ENCODE peak calls at places on chromosomes 16 and 17, in seven cellular contexts. T is HCT116, G is SK-N-SH, K is GM12878, W is H1, N is HepG2, C is K562. L is an unnamed sample.

GRCh38 chr17:77617516-77617915 is 341.0 kb upstream of the TNRC6C start:
- DNase-seq in T (no peak), G (no peak), K (no peak), W (no peak), N (no peak), C (no peak), L (no peak)

GRCh38 chr16:49269231-49269630 is 12.4 kb downstream of the CBLN1 start:
- DNase-seq in T (no peak), G (no peak), K (no peak), W (no peak), N (no peak), C (no peak), L (no peak)

GRCh38 chr17:57011482-57012015 is 33.6 kb downstream of the SCPEP1 start:
- DNase-seq in T (no peak), G (no peak), K (no peak), W (no peak), N (no peak), C (no peak), L (no peak)

GRCh38 chr17:72806011-72806410 is 286.5 kb downstream of the SLC39A11 start:
- DNase-seq in T (no peak), G (no peak), K (no peak), W (no peak), N (no peak), C (no peak), L (no peak)

GRCh38 chr17:76079577-76080206 is 710 bp downstream of the ZACN start:
- DNase-seq in T (no peak), G (peak), K (no peak), W (no peak), N (no peak), C (no peak), L (peak)

GRCh38 chr16:27302126-27302525 is 11.6 kb upstream of the IL4R start:
- DNase-seq in T (no peak), G (no peak), K (no peak), W (no peak), N (no peak), C (no peak), L (no peak)

GRCh38 chr16:64132190-64132589 is 989.7 kb downstream of the CDH11 start:
- DNase-seq in T (no peak), G (no peak), K (no peak), W (no peak), N (no peak), C (no peak), L (no peak)

GRCh38 chr17:58002973-58003372 is 4.1 kb downstream of the SRSF1 start:
- DNase-seq in T (no peak), G (no peak), K (no peak), W (no peak), N (no peak), C (no peak), L (no peak)

GRCh38 chr17:68320311-68320865 is 29.1 kb downstream of the ARSG start:
- DNase-seq in T (no peak), G (no peak), K (no peak), W (no peak), N (no peak), C (no peak), L (no peak)

GRCh38 chr16:89033304-89033703 is 56.3 kb upstream of the CBFA2T3 start:
- DNase-seq in T (no peak), G (no peak), K (no peak), W (no peak), N (no peak), C (no peak), L (no peak)

GRCh38 chr17:50833396-50834125 is 1.8 kb upstream of the WFIKKN2 start:
- DNase-seq in T (no peak), G (peak), K (no peak), W (no peak), N (no peak), C (no peak), L (no peak)

GRCh38 chr17:78268960-78269892 is 37.8 kb downstream of the TMEM235 start:
- DNase-seq in T (no peak), G (peak), K (no peak), W (no peak), N (no peak), C (no peak), L (no peak)

GRCh38 chr17:68456529-68457167 is 648 bp downstream of the WIPI1 start:
- DNase-seq in T (peak), G (peak), K (no peak), W (peak), N (peak), C (no peak), L (peak)

GRCh38 chr16:71900336-71900735 is 5.0 kb downstream of the IST1 start:
- DNase-seq in T (no peak), G (no peak), K (no peak), W (no peak), N (no peak), C (peak), L (no peak)

GRCh38 chr17:28493467-28493866 is 12.7 kb upstream of the FOXN1 start:
- DNase-seq in T (no peak), G (no peak), K (no peak), W (no peak), N (no peak), C (no peak), L (no peak)

GRCh38 chr16:12613131-12613991 is 190.3 kb downstream of the CPPED1 start:
- DNase-seq in T (peak), G (no peak), K (peak), W (peak), N (peak), C (peak), L (no peak)

GRCh38 chr17:17763734-17764133 is 73.1 kb downstream of the SREBF1 start:
- DNase-seq in T (no peak), G (no peak), K (no peak), W (no peak), N (no peak), C (no peak), L (no peak)

GRCh38 chr17:21363776-21364642 is 12.1 kb upstream of the KCNJ12 start:
- DNase-seq in T (no peak), G (no peak), K (no peak), W (no peak), N (no peak), C (no peak), L (no peak)
- TF ChIP-seq JUND in T (no peak), G (no peak), K (no peak), W (no peak), N (no peak), C (no peak), L (no peak)

GRCh38 chr16:31352344-31353115 is 2.4 kb upstream of the ITGAX start:
- DNase-seq in T (no peak), G (no peak), K (no peak), W (no peak), N (no peak), C (no peak), L (no peak)

GRCh38 chr16:31351937-31352315 is 3.0 kb upstream of the ITGAX start:
- DNase-seq in T (no peak), G (no peak), K (no peak), W (no peak), N (no peak), C (no peak), L (no peak)

GRCh38 chr16:31351246-31351936 is 3.6 kb upstream of the ITGAX start:
- DNase-seq in T (no peak), G (no peak), K (no peak), W (no peak), N (no peak), C (no peak), L (no peak)

GRCh38 chr16:31348578-31348977 is 6.4 kb upstream of the ITGAX start:
- DNase-seq in T (no peak), G (no peak), K (no peak), W (no peak), N (no peak), C (no peak), L (no peak)

GRCh38 chr16:31350275-31351005 is 4.5 kb upstream of the ITGAX start:
- DNase-seq in T (no peak), G (no peak), K (no peak), W (no peak), N (no peak), C (no peak), L (no peak)
- TF ChIP-seq JUND in T (no peak), G (no peak), K (no peak), W (no peak), N (no peak), C (no peak), L (no peak)

GRCh38 chr16:68754117-68754792 is 17.2 kb downstream of the CDH1 start:
- DNase-seq in T (no peak), G (no peak), K (no peak), W (no peak), N (no peak), C (no peak), L (no peak)

GRCh38 chr16:68749424-68749823 is 12.3 kb downstream of the CDH1 start:
- DNase-seq in T (no peak), G (no peak), K (no peak), W (no peak), N (peak), C (no peak), L (no peak)

GRCh38 chr16:68752602-68753001 is 15.5 kb downstream of the CDH1 start:
- DNase-seq in T (no peak), G (no peak), K (no peak), W (no peak), N (peak), C (peak), L (no peak)

GRCh38 chr16:68750243-68750642 is 13.2 kb downstream of the CDH1 start:
- DNase-seq in T (no peak), G (no peak), K (no peak), W (no peak), N (no peak), C (no peak), L (no peak)

GRCh38 chr16:68751160-68751559 is 14.1 kb downstream of the CDH1 start:
- DNase-seq in T (no peak), G (no peak), K (no peak), W (no peak), N (no peak), C (no peak), L (no peak)
- TF ChIP-seq JUND in T (no peak), G (no peak), K (no peak), W (no peak), N (no peak), C (no peak), L (no peak)

DNA sequence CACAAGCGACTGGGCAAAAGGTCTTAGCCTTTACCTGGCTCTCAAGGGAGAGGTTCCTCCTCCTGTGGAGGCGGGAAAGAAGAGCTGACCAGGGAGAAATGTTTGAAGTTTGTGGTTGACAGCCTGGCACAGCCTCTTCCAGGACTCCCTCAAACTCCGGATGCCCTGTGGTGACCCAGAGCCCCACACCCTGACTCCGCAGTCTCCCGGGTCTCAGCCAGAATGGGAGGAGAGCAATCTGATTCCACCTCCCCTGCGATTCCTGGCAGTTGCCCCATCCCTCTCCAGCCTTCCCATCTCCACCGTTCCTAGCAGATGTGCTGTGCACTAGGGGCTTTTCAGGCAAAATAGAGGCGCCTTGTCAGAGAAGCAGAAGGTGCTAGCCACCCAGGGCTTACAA is 5.5 kb upstream of the DNAI2 start:
- DNase-seq in T (no peak), G (no peak), K (no peak), W (no peak), N (no peak), C (no peak), L (no peak)
- TF ChIP-seq JUND in T (no peak), G (no peak), K (no peak), W (no peak), N (no peak), C (no peak), L (no peak)

GRCh38 chr16:23351360-23351759 is 49.3 kb downstream of the SCNN1B start:
- DNase-seq in T (no peak), G (no peak), K (no peak), W (no peak), N (no peak), C (no peak), L (no peak)

GRCh38 chr16:23355106-23355670 is 53.1 kb downstream of the SCNN1B start:
- DNase-seq in T (no peak), G (no peak), K (no peak), W (no peak), N (no peak), C (no peak), L (no peak)

GRCh38 chr16:23353440-23353839 is 51.3 kb downstream of the SCNN1B start:
- DNase-seq in T (no peak), G (no peak), K (no peak), W (no peak), N (no peak), C (no peak), L (no peak)

GRCh38 chr16:23356941-23357340 is 54.8 kb downstream of the SCNN1B start:
- DNase-seq in T (no peak), G (no peak), K (no peak), W (no peak), N (no peak), C (no peak), L (no peak)

DNA sequence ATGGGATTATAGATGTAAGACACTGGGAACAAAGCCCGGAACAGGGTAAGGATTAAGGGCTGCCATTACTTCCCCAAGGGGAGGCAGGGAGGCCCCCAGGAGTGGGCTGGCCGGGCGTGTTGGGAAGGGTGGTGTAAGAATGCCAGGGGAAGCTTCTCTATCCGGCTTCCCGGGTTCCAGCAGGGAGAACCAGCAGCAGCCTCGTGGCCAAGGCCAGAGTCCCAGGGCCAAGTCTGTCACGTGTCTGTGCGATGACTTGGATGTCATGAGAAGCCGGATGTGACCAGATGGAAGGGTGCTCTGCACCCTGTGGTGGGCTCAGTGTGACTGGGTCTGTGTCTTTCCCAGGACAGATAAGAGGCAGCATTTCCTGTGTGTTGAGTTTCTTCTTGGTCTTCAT is 52.1 kb downstream of the SCNN1B start:
- DNase-seq in T (no peak), G (no peak), K (no peak), W (no peak), N (no peak), C (peak), L (no peak)
- TF ChIP-seq JUND in T (no peak), G (no peak), K (no peak), W (no peak), N (no peak), C (no peak), L (no peak)

DNA sequence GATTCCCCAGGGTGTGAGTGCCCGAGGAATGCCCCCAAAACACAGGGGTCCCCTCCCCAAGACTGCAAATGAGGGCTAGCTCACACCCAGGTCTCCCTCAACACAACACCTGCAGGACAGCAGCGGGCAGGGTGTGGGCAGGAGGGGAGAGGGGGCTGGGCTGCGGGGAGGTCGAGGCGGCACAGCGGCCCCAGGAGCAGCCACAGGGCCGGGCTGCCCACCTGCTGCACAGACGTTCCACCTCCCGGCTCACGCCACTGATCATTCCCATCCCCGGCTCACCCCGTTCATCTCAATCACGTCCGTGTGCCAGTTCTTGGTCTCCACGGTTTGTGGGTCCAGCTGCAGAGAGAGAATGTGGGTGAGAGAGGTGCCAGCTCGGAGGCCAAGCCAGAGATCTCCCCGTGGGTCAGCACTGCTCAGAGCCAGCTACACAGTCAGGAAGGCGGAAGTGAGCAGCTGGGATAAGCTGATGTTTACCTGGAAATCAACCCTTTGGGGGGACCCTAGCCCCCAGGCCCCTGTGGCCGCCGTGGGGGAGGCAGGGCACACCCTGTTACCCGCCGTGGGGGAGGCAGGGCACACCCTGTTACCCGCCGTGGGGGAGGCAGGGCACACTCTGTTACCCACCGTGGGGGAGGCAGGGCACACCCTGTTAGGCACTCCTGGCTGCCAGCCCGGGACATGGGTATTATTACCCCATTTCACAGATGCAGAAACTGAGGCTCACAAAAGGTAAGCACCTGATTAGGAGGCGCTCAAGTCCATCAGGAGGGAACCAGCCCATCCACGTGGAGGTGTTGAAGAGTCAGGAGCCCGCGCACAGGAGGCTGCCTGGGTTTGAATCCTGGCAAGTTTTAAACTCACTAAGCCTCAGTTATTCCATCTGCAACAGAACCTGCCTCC is 16.1 kb downstream of the TIMM22 start:
- DNase-seq in T (no peak), G (no peak), K (no peak), W (no peak), N (no peak), C (no peak), L (no peak)
- TF ChIP-seq JUND in T (no peak), G (no peak), K (no peak), W (no peak), N (no peak), C (no peak), L (no peak)

L was measured in T47D.